ENCODE peak calls at places on chromosomes 6 and 20, in six cellular contexts. One of them, this sample, is unnamed.

GRCh38 chr6:43070028-43070632 is 6.0 kb upstream of the PTK7 start:
- DNase-seq in A549: peak
- DNase-seq in endothelial cell of umbilical vein: peak
- DNase-seq in K562: peak
- DNase-seq in GM12878: no peak
- DNase-seq in HepG2: peak
- DNase-seq in this sample: peak

GRCh38 chr20:31578448-31579138 is 26.5 kb upstream of the ID1 start:
- DNase-seq in HepG2: no peak
- DNase-seq in K562: no peak
- DNase-seq in A549: no peak
- DNase-seq in endothelial cell of umbilical vein: no peak
- DNase-seq in GM12878: no peak
- DNase-seq in this sample: no peak

GRCh38 chr20:50472693-50473610 is 37.2 kb upstream of the PTPN1 start:
- DNase-seq in HepG2: no peak
- DNase-seq in A549: no peak
- DNase-seq in GM12878: no peak
- DNase-seq in K562: no peak
- DNase-seq in endothelial cell of umbilical vein: no peak
- DNase-seq in this sample: no peak

GRCh38 chr6:170439366-170440351 is 113.4 kb downstream of the PSMB1 start:
- DNase-seq in GM12878: no peak
- DNase-seq in endothelial cell of umbilical vein: no peak
- DNase-seq in HepG2: no peak
- DNase-seq in A549: no peak
- DNase-seq in K562: no peak
- DNase-seq in this sample: no peak

GRCh38 chr6:158958504-158959386 is 41.3 kb downstream of the RSPH3 start:
- DNase-seq in K562: no peak
- DNase-seq in GM12878: no peak
- DNase-seq in HepG2: peak
- DNase-seq in A549: no peak
- DNase-seq in endothelial cell of umbilical vein: no peak
- DNase-seq in this sample: no peak

GRCh38 chr6:131844243-131844841 is 36.5 kb downstream of the ENPP1 start:
- DNase-seq in GM12878: no peak
- DNase-seq in endothelial cell of umbilical vein: no peak
- DNase-seq in K562: no peak
- DNase-seq in A549: peak
- DNase-seq in HepG2: peak
- DNase-seq in this sample: no peak

GRCh38 chr6:118581489-118581959 is 33.4 kb downstream of the PLN start:
- DNase-seq in endothelial cell of umbilical vein: no peak
- DNase-seq in GM12878: no peak
- DNase-seq in A549: no peak
- DNase-seq in K562: peak
- DNase-seq in HepG2: no peak
- DNase-seq in this sample: peak

GRCh38 chr6:112291161-112291762 is 36.9 kb upstream of the LAMA4 start:
- DNase-seq in GM12878: no peak
- DNase-seq in HepG2: no peak
- DNase-seq in K562: no peak
- DNase-seq in A549: no peak
- DNase-seq in endothelial cell of umbilical vein: no peak
- DNase-seq in this sample: peak

GRCh38 chr6:127690092-127690491 is 113.1 kb downstream of the C6orf58 start:
- DNase-seq in A549: peak
- DNase-seq in HepG2: no peak
- DNase-seq in GM12878: no peak
- DNase-seq in endothelial cell of umbilical vein: peak
- DNase-seq in K562: no peak
- DNase-seq in this sample: peak

GRCh38 chr6:144284753-144285547 is at the start of gene UTRN:
- DNase-seq in A549: peak
- DNase-seq in HepG2: peak
- DNase-seq in GM12878: no peak
- DNase-seq in endothelial cell of umbilical vein: peak
- DNase-seq in K562: peak
- DNase-seq in this sample: peak

GRCh38 chr20:41095110-41095969 is 42.0 kb upstream of the PLCG1 start:
- DNase-seq in K562: peak
- DNase-seq in GM12878: no peak
- DNase-seq in HepG2: peak
- DNase-seq in endothelial cell of umbilical vein: peak
- DNase-seq in A549: peak
- DNase-seq in this sample: peak

GRCh38 chr20:3781153-3781910 is at the start of gene SPEF1:
- DNase-seq in K562: peak
- DNase-seq in HepG2: peak
- DNase-seq in endothelial cell of umbilical vein: peak
- DNase-seq in GM12878: peak
- DNase-seq in A549: peak
- DNase-seq in this sample: peak

GRCh38 chr20:2468581-2469407 is 1.8 kb downstream of the SNRPB start:
- DNase-seq in GM12878: no peak
- DNase-seq in HepG2: no peak
- DNase-seq in endothelial cell of umbilical vein: no peak
- DNase-seq in A549: no peak
- DNase-seq in K562: no peak
- DNase-seq in this sample: no peak

DNA sequence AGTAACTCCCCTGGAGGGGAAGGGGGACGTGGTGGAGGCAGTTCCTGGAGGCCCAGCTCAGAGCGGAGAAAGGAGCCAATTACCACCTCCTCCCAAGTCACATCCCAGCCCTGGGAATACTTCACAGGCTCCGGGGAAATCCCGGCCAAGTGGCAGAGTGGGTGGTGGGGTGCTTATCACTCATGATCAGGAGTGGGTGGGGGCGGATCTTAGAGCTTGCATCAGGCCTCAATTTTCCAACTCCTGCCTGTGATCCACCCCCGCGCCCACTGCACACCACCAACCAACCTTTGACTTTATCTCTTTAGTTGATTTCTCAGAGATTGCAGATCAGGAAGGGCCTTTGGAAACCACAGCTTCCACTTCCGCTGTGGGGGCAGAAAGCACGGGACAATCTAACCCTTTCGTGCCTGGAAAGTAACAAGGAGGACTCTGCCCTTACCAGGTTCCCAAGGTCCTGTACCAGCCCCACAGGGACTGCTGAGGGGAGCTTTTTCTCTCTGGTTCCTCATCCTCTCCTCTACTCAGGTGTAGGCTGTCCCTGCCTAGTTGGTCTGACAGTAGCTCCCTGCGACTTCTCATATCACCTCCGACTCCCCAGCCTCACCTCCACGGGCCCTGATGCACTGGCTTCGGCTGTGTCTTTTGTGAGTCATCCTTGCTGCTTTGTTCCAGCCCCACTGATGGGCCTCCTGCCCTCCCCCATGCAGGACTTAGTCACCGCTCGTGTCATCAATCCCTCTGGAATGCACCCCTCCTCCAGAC is 24.9 kb upstream of the IER3 start:
- DNase-seq in endothelial cell of umbilical vein: peak
- DNase-seq in K562: peak
- DNase-seq in HepG2: peak
- DNase-seq in GM12878: no peak
- DNase-seq in A549: peak
- DNase-seq in this sample: peak
- TF ChIP-seq MAX in endothelial cell of umbilical vein: no peak
- TF ChIP-seq MAX in K562: peak
- TF ChIP-seq MAX in HepG2: peak
- TF ChIP-seq MAX in GM12878: no peak
- TF ChIP-seq MAX in A549: peak
- TF ChIP-seq MAX in this sample: no peak

GRCh38 chr20:22576733-22577514 is 7.4 kb downstream of the FOXA2 start:
- DNase-seq in GM12878: no peak
- DNase-seq in A549: no peak
- DNase-seq in K562: no peak
- DNase-seq in endothelial cell of umbilical vein: no peak
- DNase-seq in HepG2: peak
- DNase-seq in this sample: no peak
- H3K4me3 ChIP-seq in GM12878: no peak
- H3K4me3 ChIP-seq in A549: no peak
- H3K4me3 ChIP-seq in K562: no peak
- H3K4me3 ChIP-seq in endothelial cell of umbilical vein: no peak
- H3K4me3 ChIP-seq in HepG2: peak
- H3K4me3 ChIP-seq in this sample: no peak

GRCh38 chr6:93139408-93140081 is 279.8 kb downstream of the EPHA7 start:
- DNase-seq in endothelial cell of umbilical vein: no peak
- DNase-seq in HepG2: no peak
- DNase-seq in K562: no peak
- DNase-seq in A549: no peak
- DNase-seq in GM12878: no peak
- DNase-seq in this sample: no peak

GRCh38 chr6:93136111-93136510 is 283.2 kb downstream of the EPHA7 start:
- DNase-seq in A549: no peak
- DNase-seq in HepG2: no peak
- DNase-seq in K562: no peak
- DNase-seq in GM12878: no peak
- DNase-seq in endothelial cell of umbilical vein: no peak
- DNase-seq in this sample: no peak
- TF ChIP-seq MYC in A549: no peak
- TF ChIP-seq MYC in HepG2: no peak
- TF ChIP-seq MYC in K562: no peak
- TF ChIP-seq MYC in GM12878: no peak
- TF ChIP-seq MYC in endothelial cell of umbilical vein: no peak
- TF ChIP-seq MYC in this sample: no peak

DNA sequence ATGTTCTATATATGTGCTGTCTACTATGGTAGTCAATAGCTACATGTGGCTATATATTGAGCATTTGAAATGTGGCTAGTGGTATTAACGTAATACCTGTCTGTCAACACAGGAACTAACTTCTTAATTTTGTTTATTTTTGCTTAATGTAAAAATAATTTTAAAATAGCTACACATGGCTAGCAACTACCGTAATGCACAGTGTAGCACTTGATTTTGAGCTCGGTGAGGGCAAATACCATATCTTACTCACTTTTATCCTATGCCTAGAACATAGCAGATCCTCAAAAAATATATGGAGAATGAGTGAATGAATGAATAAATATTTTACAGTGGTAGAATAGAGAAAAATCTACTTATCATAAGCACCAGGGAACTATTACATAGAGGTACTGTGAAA is 28.1 kb upstream of the TMEM170B start:
- DNase-seq in K562: no peak
- DNase-seq in HepG2: no peak
- DNase-seq in A549: no peak
- DNase-seq in GM12878: no peak
- DNase-seq in endothelial cell of umbilical vein: no peak
- DNase-seq in this sample: no peak
- TF ChIP-seq MAX in K562: no peak
- TF ChIP-seq MAX in HepG2: no peak
- TF ChIP-seq MAX in A549: no peak
- TF ChIP-seq MAX in GM12878: no peak
- TF ChIP-seq MAX in endothelial cell of umbilical vein: no peak
- TF ChIP-seq MAX in this sample: no peak